ENCODE peak calls at places on chromosomes 7 and 10, in six cellular contexts. One of them, this sample, is unnamed.

GRCh38 chr10:32095116-32095733 is 39.0 kb upstream of the KIF5B start:
- DNase-seq in RPMI7951: no peak
- DNase-seq in stimulated activated CD8-positive, alpha-beta memory T cell treated with anti-CD3 and anti-CD28 coated beads, Interleukin-2, amount 100 ng/mL, for 1 hour: no peak
- DNase-seq in NCI-H1105: no peak
- DNase-seq in mammary epithelial cell: no peak
- DNase-seq in activated naive CD4-positive, alpha-beta T cell treated with anti-CD3 and anti-CD28 coated beads for 36 hours: no peak
- DNase-seq in this sample: no peak

GRCh38 chr7:131057015-131057518 is 270.6 kb upstream of the MKLN1 start:
- DNase-seq in RPMI7951: peak; percentile 65
- DNase-seq in stimulated activated CD8-positive, alpha-beta memory T cell treated with anti-CD3 and anti-CD28 coated beads, Interleukin-2, amount 100 ng/mL, for 1 hour: no peak
- DNase-seq in NCI-H1105: no peak
- DNase-seq in mammary epithelial cell: peak; percentile 45
- DNase-seq in activated naive CD4-positive, alpha-beta T cell treated with anti-CD3 and anti-CD28 coated beads for 36 hours: peak; percentile 43
- DNase-seq in this sample: peak; percentile 100

GRCh38 chr10:132421377-132422168 is 24.6 kb downstream of the PWWP2B start:
- DNase-seq in stimulated activated CD8-positive, alpha-beta memory T cell treated with anti-CD3 and anti-CD28 coated beads, Interleukin-2, amount 100 ng/mL, for 1 hour: no peak
- DNase-seq in RPMI7951: peak; percentile 85
- DNase-seq in NCI-H1105: no peak
- DNase-seq in mammary epithelial cell: no peak
- DNase-seq in activated naive CD4-positive, alpha-beta T cell treated with anti-CD3 and anti-CD28 coated beads for 36 hours: peak; percentile 52
- DNase-seq in this sample: peak; percentile 7

GRCh38 chr10:77348711-77349110 is 288.9 kb downstream of the KCNMA1 start:
- DNase-seq in NCI-H1105: no peak
- DNase-seq in activated naive CD4-positive, alpha-beta T cell treated with anti-CD3 and anti-CD28 coated beads for 36 hours: no peak
- DNase-seq in RPMI7951: peak; percentile 66
- DNase-seq in mammary epithelial cell: no peak
- DNase-seq in stimulated activated CD8-positive, alpha-beta memory T cell treated with anti-CD3 and anti-CD28 coated beads, Interleukin-2, amount 100 ng/mL, for 1 hour: no peak
- DNase-seq in this sample: no peak

GRCh38 chr7:96508371-96508770 is 186.5 kb upstream of the SLC25A13 start:
- DNase-seq in activated naive CD4-positive, alpha-beta T cell treated with anti-CD3 and anti-CD28 coated beads for 36 hours: no peak
- DNase-seq in NCI-H1105: peak; percentile 88
- DNase-seq in stimulated activated CD8-positive, alpha-beta memory T cell treated with anti-CD3 and anti-CD28 coated beads, Interleukin-2, amount 100 ng/mL, for 1 hour: no peak
- DNase-seq in mammary epithelial cell: peak; percentile 70
- DNase-seq in RPMI7951: no peak
- DNase-seq in this sample: no peak

GRCh38 chr10:19874791-19875190 is 58.6 kb downstream of the PLXDC2 start:
- DNase-seq in NCI-H1105: no peak
- DNase-seq in activated naive CD4-positive, alpha-beta T cell treated with anti-CD3 and anti-CD28 coated beads for 36 hours: no peak
- DNase-seq in mammary epithelial cell: peak; percentile 58
- DNase-seq in RPMI7951: no peak
- DNase-seq in stimulated activated CD8-positive, alpha-beta memory T cell treated with anti-CD3 and anti-CD28 coated beads, Interleukin-2, amount 100 ng/mL, for 1 hour: no peak
- DNase-seq in this sample: no peak

GRCh38 chr10:84310470-84310869 is 17.9 kb upstream of the CCSER2 start:
- DNase-seq in mammary epithelial cell: no peak
- DNase-seq in activated naive CD4-positive, alpha-beta T cell treated with anti-CD3 and anti-CD28 coated beads for 36 hours: no peak
- DNase-seq in NCI-H1105: no peak
- DNase-seq in RPMI7951: peak; percentile 38
- DNase-seq in stimulated activated CD8-positive, alpha-beta memory T cell treated with anti-CD3 and anti-CD28 coated beads, Interleukin-2, amount 100 ng/mL, for 1 hour: no peak
- DNase-seq in this sample: no peak

GRCh38 chr7:33722383-33723096 is 182.8 kb upstream of the BMPER start:
- DNase-seq in NCI-H1105: no peak
- DNase-seq in RPMI7951: peak; percentile 100
- DNase-seq in stimulated activated CD8-positive, alpha-beta memory T cell treated with anti-CD3 and anti-CD28 coated beads, Interleukin-2, amount 100 ng/mL, for 1 hour: no peak
- DNase-seq in activated naive CD4-positive, alpha-beta T cell treated with anti-CD3 and anti-CD28 coated beads for 36 hours: no peak
- DNase-seq in mammary epithelial cell: peak; percentile 95
- DNase-seq in this sample: peak; percentile 61

GRCh38 chr10:114862456-114862855 is 40.9 kb downstream of the FHIP2A start:
- DNase-seq in activated naive CD4-positive, alpha-beta T cell treated with anti-CD3 and anti-CD28 coated beads for 36 hours: no peak
- DNase-seq in RPMI7951: no peak
- DNase-seq in stimulated activated CD8-positive, alpha-beta memory T cell treated with anti-CD3 and anti-CD28 coated beads, Interleukin-2, amount 100 ng/mL, for 1 hour: no peak
- DNase-seq in NCI-H1105: no peak
- DNase-seq in mammary epithelial cell: no peak
- DNase-seq in this sample: no peak

GRCh38 chr10:79116801-79117723 is 48.3 kb downstream of the ZMIZ1 start:
- DNase-seq in stimulated activated CD8-positive, alpha-beta memory T cell treated with anti-CD3 and anti-CD28 coated beads, Interleukin-2, amount 100 ng/mL, for 1 hour: no peak
- DNase-seq in activated naive CD4-positive, alpha-beta T cell treated with anti-CD3 and anti-CD28 coated beads for 36 hours: no peak
- DNase-seq in NCI-H1105: no peak
- DNase-seq in mammary epithelial cell: peak; percentile 33
- DNase-seq in RPMI7951: peak; percentile 83
- DNase-seq in this sample: peak; percentile 38

GRCh38 chr10:70664702-70665195 is 7.6 kb upstream of the ADAMTS14 start:
- DNase-seq in stimulated activated CD8-positive, alpha-beta memory T cell treated with anti-CD3 and anti-CD28 coated beads, Interleukin-2, amount 100 ng/mL, for 1 hour: no peak
- DNase-seq in mammary epithelial cell: peak; percentile 97
- DNase-seq in RPMI7951: peak; percentile 100
- DNase-seq in activated naive CD4-positive, alpha-beta T cell treated with anti-CD3 and anti-CD28 coated beads for 36 hours: no peak
- DNase-seq in NCI-H1105: peak; percentile 26
- DNase-seq in this sample: peak; percentile 93

GRCh38 chr7:36021917-36022550 is 131.0 kb upstream of the EEPD1 start:
- DNase-seq in activated naive CD4-positive, alpha-beta T cell treated with anti-CD3 and anti-CD28 coated beads for 36 hours: no peak
- DNase-seq in RPMI7951: no peak
- DNase-seq in stimulated activated CD8-positive, alpha-beta memory T cell treated with anti-CD3 and anti-CD28 coated beads, Interleukin-2, amount 100 ng/mL, for 1 hour: no peak
- DNase-seq in mammary epithelial cell: no peak
- DNase-seq in NCI-H1105: no peak
- DNase-seq in this sample: no peak

GRCh38 chr7:140625908-140626868 is 14.4 kb downstream of the DENND2A start:
- DNase-seq in activated naive CD4-positive, alpha-beta T cell treated with anti-CD3 and anti-CD28 coated beads for 36 hours: no peak
- DNase-seq in NCI-H1105: peak; percentile 74
- DNase-seq in RPMI7951: peak; percentile 100
- DNase-seq in mammary epithelial cell: peak; percentile 90
- DNase-seq in stimulated activated CD8-positive, alpha-beta memory T cell treated with anti-CD3 and anti-CD28 coated beads, Interleukin-2, amount 100 ng/mL, for 1 hour: no peak
- DNase-seq in this sample: peak; percentile 52

GRCh38 chr10:119608316-119609155 is 11.8 kb upstream of the TIAL1 start:
- DNase-seq in stimulated activated CD8-positive, alpha-beta memory T cell treated with anti-CD3 and anti-CD28 coated beads, Interleukin-2, amount 100 ng/mL, for 1 hour: no peak
- DNase-seq in NCI-H1105: no peak
- DNase-seq in mammary epithelial cell: peak; percentile 38
- DNase-seq in RPMI7951: peak; percentile 24
- DNase-seq in activated naive CD4-positive, alpha-beta T cell treated with anti-CD3 and anti-CD28 coated beads for 36 hours: peak; percentile 68
- DNase-seq in this sample: peak; percentile 40

GRCh38 chr10:122044045-122044661 is 55.2 kb downstream of the TACC2 start:
- DNase-seq in NCI-H1105: no peak
- DNase-seq in stimulated activated CD8-positive, alpha-beta memory T cell treated with anti-CD3 and anti-CD28 coated beads, Interleukin-2, amount 100 ng/mL, for 1 hour: no peak
- DNase-seq in activated naive CD4-positive, alpha-beta T cell treated with anti-CD3 and anti-CD28 coated beads for 36 hours: no peak
- DNase-seq in RPMI7951: peak; percentile 25
- DNase-seq in mammary epithelial cell: no peak
- DNase-seq in this sample: no peak

GRCh38 chr10:104505521-104506041 is 135.5 kb upstream of the SORCS3 start:
- DNase-seq in RPMI7951: no peak
- DNase-seq in mammary epithelial cell: no peak
- DNase-seq in stimulated activated CD8-positive, alpha-beta memory T cell treated with anti-CD3 and anti-CD28 coated beads, Interleukin-2, amount 100 ng/mL, for 1 hour: no peak
- DNase-seq in NCI-H1105: no peak
- DNase-seq in activated naive CD4-positive, alpha-beta T cell treated with anti-CD3 and anti-CD28 coated beads for 36 hours: no peak
- DNase-seq in this sample: no peak

GRCh38 chr10:95266674-95267095 is 24.1 kb downstream of the PDLIM1 start:
- DNase-seq in mammary epithelial cell: peak; percentile 97
- DNase-seq in NCI-H1105: no peak
- DNase-seq in RPMI7951: peak; percentile 80
- DNase-seq in stimulated activated CD8-positive, alpha-beta memory T cell treated with anti-CD3 and anti-CD28 coated beads, Interleukin-2, amount 100 ng/mL, for 1 hour: no peak
- DNase-seq in activated naive CD4-positive, alpha-beta T cell treated with anti-CD3 and anti-CD28 coated beads for 36 hours: no peak
- DNase-seq in this sample: peak; percentile 11

GRCh38 chr10:69874464-69874863 is 72.8 kb downstream of the COL13A1 start:
- DNase-seq in mammary epithelial cell: peak; percentile 45
- DNase-seq in RPMI7951: peak; percentile 85
- DNase-seq in NCI-H1105: no peak
- DNase-seq in stimulated activated CD8-positive, alpha-beta memory T cell treated with anti-CD3 and anti-CD28 coated beads, Interleukin-2, amount 100 ng/mL, for 1 hour: no peak
- DNase-seq in activated naive CD4-positive, alpha-beta T cell treated with anti-CD3 and anti-CD28 coated beads for 36 hours: no peak
- DNase-seq in this sample: peak; percentile 34

GRCh38 chr7:2821842-2822507 is 22.1 kb downstream of the GNA12 start:
- DNase-seq in activated naive CD4-positive, alpha-beta T cell treated with anti-CD3 and anti-CD28 coated beads for 36 hours: no peak
- DNase-seq in stimulated activated CD8-positive, alpha-beta memory T cell treated with anti-CD3 and anti-CD28 coated beads, Interleukin-2, amount 100 ng/mL, for 1 hour: no peak
- DNase-seq in NCI-H1105: no peak
- DNase-seq in mammary epithelial cell: peak; percentile 79
- DNase-seq in RPMI7951: peak; percentile 87
- DNase-seq in this sample: no peak

GRCh38 chr7:66013938-66014337 is 31.9 kb upstream of the GUSB start:
- DNase-seq in NCI-H1105: no peak
- DNase-seq in mammary epithelial cell: peak; percentile 26
- DNase-seq in RPMI7951: peak; percentile 46
- DNase-seq in activated naive CD4-positive, alpha-beta T cell treated with anti-CD3 and anti-CD28 coated beads for 36 hours: no peak
- DNase-seq in stimulated activated CD8-positive, alpha-beta memory T cell treated with anti-CD3 and anti-CD28 coated beads, Interleukin-2, amount 100 ng/mL, for 1 hour: no peak
- DNase-seq in this sample: peak; percentile 87

GRCh38 chr7:20275637-20276036 is 55.1 kb upstream of the ITGB8 start:
- DNase-seq in activated naive CD4-positive, alpha-beta T cell treated with anti-CD3 and anti-CD28 coated beads for 36 hours: no peak
- DNase-seq in NCI-H1105: no peak
- DNase-seq in mammary epithelial cell: no peak
- DNase-seq in RPMI7951: no peak
- DNase-seq in stimulated activated CD8-positive, alpha-beta memory T cell treated with anti-CD3 and anti-CD28 coated beads, Interleukin-2, amount 100 ng/mL, for 1 hour: no peak
- DNase-seq in this sample: no peak

GRCh38 chr7:16961650-16962049 is 79.9 kb upstream of the AGR3 start:
- DNase-seq in mammary epithelial cell: no peak
- DNase-seq in RPMI7951: no peak
- DNase-seq in activated naive CD4-positive, alpha-beta T cell treated with anti-CD3 and anti-CD28 coated beads for 36 hours: no peak
- DNase-seq in stimulated activated CD8-positive, alpha-beta memory T cell treated with anti-CD3 and anti-CD28 coated beads, Interleukin-2, amount 100 ng/mL, for 1 hour: no peak
- DNase-seq in NCI-H1105: no peak
- DNase-seq in this sample: no peak

GRCh38 chr10:22042557-22043326 is 39.2 kb upstream of the DNAJC1 start:
- DNase-seq in stimulated activated CD8-positive, alpha-beta memory T cell treated with anti-CD3 and anti-CD28 coated beads, Interleukin-2, amount 100 ng/mL, for 1 hour: no peak
- DNase-seq in RPMI7951: peak; percentile 24
- DNase-seq in NCI-H1105: no peak
- DNase-seq in activated naive CD4-positive, alpha-beta T cell treated with anti-CD3 and anti-CD28 coated beads for 36 hours: no peak
- DNase-seq in mammary epithelial cell: no peak
- DNase-seq in this sample: no peak

GRCh38 chr10:103661198-103661950 is 167.9 kb downstream of the NEURL1 start:
- DNase-seq in stimulated activated CD8-positive, alpha-beta memory T cell treated with anti-CD3 and anti-CD28 coated beads, Interleukin-2, amount 100 ng/mL, for 1 hour: no peak
- DNase-seq in RPMI7951: peak; percentile 92
- DNase-seq in NCI-H1105: peak; percentile 71
- DNase-seq in mammary epithelial cell: peak; percentile 62
- DNase-seq in activated naive CD4-positive, alpha-beta T cell treated with anti-CD3 and anti-CD28 coated beads for 36 hours: peak; percentile 76
- DNase-seq in this sample: no peak

GRCh38 chr10:1598393-1599153 is 138.8 kb downstream of the ADARB2 start:
- DNase-seq in activated naive CD4-positive, alpha-beta T cell treated with anti-CD3 and anti-CD28 coated beads for 36 hours: no peak
- DNase-seq in mammary epithelial cell: no peak
- DNase-seq in stimulated activated CD8-positive, alpha-beta memory T cell treated with anti-CD3 and anti-CD28 coated beads, Interleukin-2, amount 100 ng/mL, for 1 hour: no peak
- DNase-seq in RPMI7951: no peak
- DNase-seq in NCI-H1105: no peak
- DNase-seq in this sample: no peak

GRCh38 chr10:71767420-71768035 is 5.8 kb downstream of the VSIR start:
- DNase-seq in NCI-H1105: no peak
- DNase-seq in activated naive CD4-positive, alpha-beta T cell treated with anti-CD3 and anti-CD28 coated beads for 36 hours: no peak
- DNase-seq in mammary epithelial cell: no peak
- DNase-seq in stimulated activated CD8-positive, alpha-beta memory T cell treated with anti-CD3 and anti-CD28 coated beads, Interleukin-2, amount 100 ng/mL, for 1 hour: no peak
- DNase-seq in RPMI7951: peak; percentile 70
- DNase-seq in this sample: peak; percentile 12

GRCh38 chr10:588246-589165 is 101.0 kb downstream of the DIP2C start:
- DNase-seq in mammary epithelial cell: no peak
- DNase-seq in activated naive CD4-positive, alpha-beta T cell treated with anti-CD3 and anti-CD28 coated beads for 36 hours: no peak
- DNase-seq in RPMI7951: peak; percentile 18
- DNase-seq in NCI-H1105: no peak
- DNase-seq in stimulated activated CD8-positive, alpha-beta memory T cell treated with anti-CD3 and anti-CD28 coated beads, Interleukin-2, amount 100 ng/mL, for 1 hour: no peak
- DNase-seq in this sample: no peak

GRCh38 chr7:32117837-32118236 is 47.6 kb upstream of the PDE1C start:
- DNase-seq in NCI-H1105: no peak
- DNase-seq in RPMI7951: peak; percentile 38
- DNase-seq in stimulated activated CD8-positive, alpha-beta memory T cell treated with anti-CD3 and anti-CD28 coated beads, Interleukin-2, amount 100 ng/mL, for 1 hour: no peak
- DNase-seq in activated naive CD4-positive, alpha-beta T cell treated with anti-CD3 and anti-CD28 coated beads for 36 hours: no peak
- DNase-seq in mammary epithelial cell: no peak
- DNase-seq in this sample: no peak

GRCh38 chr7:116011584-116011983 is 19.0 kb downstream of the TFEC start:
- DNase-seq in activated naive CD4-positive, alpha-beta T cell treated with anti-CD3 and anti-CD28 coated beads for 36 hours: no peak
- DNase-seq in mammary epithelial cell: no peak
- DNase-seq in RPMI7951: no peak
- DNase-seq in stimulated activated CD8-positive, alpha-beta memory T cell treated with anti-CD3 and anti-CD28 coated beads, Interleukin-2, amount 100 ng/mL, for 1 hour: no peak
- DNase-seq in NCI-H1105: no peak
- DNase-seq in this sample: no peak

GRCh38 chr7:9600974-9601373 is 1167.6 kb downstream of the NXPH1 start:
- DNase-seq in stimulated activated CD8-positive, alpha-beta memory T cell treated with anti-CD3 and anti-CD28 coated beads, Interleukin-2, amount 100 ng/mL, for 1 hour: no peak
- DNase-seq in mammary epithelial cell: no peak
- DNase-seq in RPMI7951: no peak
- DNase-seq in activated naive CD4-positive, alpha-beta T cell treated with anti-CD3 and anti-CD28 coated beads for 36 hours: no peak
- DNase-seq in NCI-H1105: no peak
- DNase-seq in this sample: peak; percentile 59

GRCh38 chr7:33334349-33334748 is 205.0 kb downstream of the BBS9 start:
- DNase-seq in stimulated activated CD8-positive, alpha-beta memory T cell treated with anti-CD3 and anti-CD28 coated beads, Interleukin-2, amount 100 ng/mL, for 1 hour: no peak
- DNase-seq in activated naive CD4-positive, alpha-beta T cell treated with anti-CD3 and anti-CD28 coated beads for 36 hours: no peak
- DNase-seq in RPMI7951: peak; percentile 24
- DNase-seq in NCI-H1105: peak; percentile 21
- DNase-seq in mammary epithelial cell: peak; percentile 6
- DNase-seq in this sample: peak; percentile 63

GRCh38 chr7:23276381-23276780 is 22.8 kb upstream of the MALSU1 start:
- DNase-seq in mammary epithelial cell: no peak
- DNase-seq in RPMI7951: peak; percentile 39
- DNase-seq in stimulated activated CD8-positive, alpha-beta memory T cell treated with anti-CD3 and anti-CD28 coated beads, Interleukin-2, amount 100 ng/mL, for 1 hour: no peak
- DNase-seq in NCI-H1105: no peak
- DNase-seq in activated naive CD4-positive, alpha-beta T cell treated with anti-CD3 and anti-CD28 coated beads for 36 hours: no peak
- DNase-seq in this sample: peak; percentile 51

GRCh38 chr7:40571796-40572195 is 437.0 kb downstream of the SUGCT start:
- DNase-seq in stimulated activated CD8-positive, alpha-beta memory T cell treated with anti-CD3 and anti-CD28 coated beads, Interleukin-2, amount 100 ng/mL, for 1 hour: no peak
- DNase-seq in mammary epithelial cell: peak; percentile 41
- DNase-seq in activated naive CD4-positive, alpha-beta T cell treated with anti-CD3 and anti-CD28 coated beads for 36 hours: no peak
- DNase-seq in RPMI7951: peak; percentile 88
- DNase-seq in NCI-H1105: no peak
- DNase-seq in this sample: no peak

GRCh38 chr7:30510124-30511074 is 5.8 kb upstream of the GGCT start:
- DNase-seq in stimulated activated CD8-positive, alpha-beta memory T cell treated with anti-CD3 and anti-CD28 coated beads, Interleukin-2, amount 100 ng/mL, for 1 hour: no peak
- DNase-seq in RPMI7951: peak; percentile 53
- DNase-seq in mammary epithelial cell: peak; percentile 33
- DNase-seq in NCI-H1105: no peak
- DNase-seq in activated naive CD4-positive, alpha-beta T cell treated with anti-CD3 and anti-CD28 coated beads for 36 hours: peak; percentile 57
- DNase-seq in this sample: peak; percentile 77

GRCh38 chr7:138295049-138295637 is 164.9 kb upstream of the TRIM24 start:
- DNase-seq in mammary epithelial cell: no peak
- DNase-seq in RPMI7951: no peak
- DNase-seq in activated naive CD4-positive, alpha-beta T cell treated with anti-CD3 and anti-CD28 coated beads for 36 hours: no peak
- DNase-seq in stimulated activated CD8-positive, alpha-beta memory T cell treated with anti-CD3 and anti-CD28 coated beads, Interleukin-2, amount 100 ng/mL, for 1 hour: no peak
- DNase-seq in NCI-H1105: no peak
- DNase-seq in this sample: no peak

GRCh38 chr7:158116235-158116634 is 471.4 kb downstream of the PTPRN2 start:
- DNase-seq in NCI-H1105: no peak
- DNase-seq in mammary epithelial cell: no peak
- DNase-seq in activated naive CD4-positive, alpha-beta T cell treated with anti-CD3 and anti-CD28 coated beads for 36 hours: no peak
- DNase-seq in stimulated activated CD8-positive, alpha-beta memory T cell treated with anti-CD3 and anti-CD28 coated beads, Interleukin-2, amount 100 ng/mL, for 1 hour: no peak
- DNase-seq in RPMI7951: no peak
- DNase-seq in this sample: no peak

This sample was measured in SK-MEL-5.